ENCODE peak calls at places on chromosomes 4 and X, in eight cellular contexts. Y is suprapubic skin, F is GM23338, B is stomach, O is breast epithelium, S is transverse colon, M is K562, K is GM12878. V is an unnamed sample.

GRCh38 chr4:42708625-42709024 is 51.7 kb upstream of the ATP8A1 start:
- DNase-seq in S (no peak), K (no peak), F (no peak), Y (no peak), B (no peak), M (no peak), O (no peak), V (no peak)

GRCh38 chr4:95929448-95930064 is 89.7 kb downstream of the PDHA2 start:
- DNase-seq in S (no peak), F (peak), B (no peak), O (no peak), K (no peak), Y (no peak), M (peak), V (no peak)

GRCh38 chrX:45801554-45801953 is 600.9 kb upstream of the DIPK2B start:
- DNase-seq in O (no peak), M (peak), Y (no peak), F (peak), B (no peak), K (no peak), S (no peak), V (no peak)

GRCh38 chr4:120870279-120870673 is 52.2 kb downstream of the PRDM5 start:
- DNase-seq in F (peak), Y (no peak), S (no peak), O (no peak), B (no peak), M (no peak), K (no peak), V (no peak)

GRCh38 chrX:49269010-49269767 is 404 bp upstream of the PPP1R3F start:
- DNase-seq in M (peak), F (peak), S (peak), Y (peak), K (peak), O (peak), B (peak), V (peak)

GRCh38 chr4:152166567-152166966 is 369.3 kb downstream of the FBXW7 start:
- DNase-seq in B (no peak), Y (no peak), O (no peak), K (no peak), F (peak), M (peak), S (no peak), V (no peak)

GRCh38 chrX:20829665-20830481 is 544.3 kb upstream of the CNKSR2 start:
- DNase-seq in B (no peak), O (no peak), Y (no peak), M (no peak), S (no peak), K (no peak), F (no peak), V (no peak)

GRCh38 chrX:11309220-11309619 is 16.0 kb downstream of the AMELX start:
- DNase-seq in K (no peak), Y (no peak), S (no peak), O (no peak), B (no peak), M (no peak), F (no peak), V (no peak)

GRCh38 chr4:176134670-176135069 is 60.7 kb downstream of the SPATA4 start:
- DNase-seq in F (no peak), Y (no peak), B (no peak), S (no peak), K (no peak), O (no peak), M (no peak), V (no peak)

GRCh38 chr4:22091351-22091731 is 142.8 kb upstream of the KCNIP4 start:
- DNase-seq in Y (no peak), K (no peak), B (no peak), M (no peak), F (peak), O (no peak), S (no peak), V (no peak)

DNA sequence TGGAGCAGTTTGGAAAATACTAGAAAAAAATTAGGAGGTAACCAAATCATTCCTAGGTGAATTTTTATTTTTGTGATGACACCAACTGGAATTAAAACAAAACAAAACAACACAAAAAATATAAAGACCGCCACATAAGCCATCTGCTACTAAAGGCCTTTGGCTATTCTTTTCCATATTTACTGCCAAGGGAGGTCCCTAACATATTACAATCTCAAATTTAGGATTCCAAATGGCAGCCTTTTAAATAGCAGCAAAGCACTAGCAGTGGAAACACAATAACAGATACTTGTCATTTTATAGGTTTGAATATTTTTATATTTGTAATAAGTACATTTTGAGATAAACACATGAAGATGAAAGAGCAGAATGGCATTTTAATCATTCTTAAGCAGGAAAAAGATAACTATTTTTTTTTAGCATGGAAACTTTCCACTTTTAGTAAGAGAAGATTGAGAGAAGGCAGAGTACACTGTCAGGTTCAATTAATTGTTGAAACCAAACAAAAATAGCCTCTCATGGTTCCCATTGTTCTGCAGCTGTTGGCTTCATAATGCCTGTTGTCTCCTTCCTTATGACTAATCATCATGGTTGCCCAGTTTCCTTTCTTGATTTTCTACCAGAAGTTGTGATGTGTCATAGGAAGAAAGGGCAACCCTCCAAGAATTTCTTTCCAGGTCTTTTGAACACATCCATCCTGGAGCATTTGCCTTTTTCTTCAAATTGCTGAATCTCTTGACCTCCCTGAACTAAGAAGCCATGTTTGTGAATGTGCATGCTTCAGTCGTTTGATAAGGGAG is 219.0 kb upstream of the EMCN start:
- DNase-seq in O (no peak), Y (no peak), K (no peak), F (no peak), M (no peak), S (no peak), B (no peak), V (no peak)
- TF ChIP-seq POLR2AphosphoS5 in O (no peak), Y (no peak), K (no peak), F (no peak), M (no peak), S (no peak), B (peak), V (peak)

DNA sequence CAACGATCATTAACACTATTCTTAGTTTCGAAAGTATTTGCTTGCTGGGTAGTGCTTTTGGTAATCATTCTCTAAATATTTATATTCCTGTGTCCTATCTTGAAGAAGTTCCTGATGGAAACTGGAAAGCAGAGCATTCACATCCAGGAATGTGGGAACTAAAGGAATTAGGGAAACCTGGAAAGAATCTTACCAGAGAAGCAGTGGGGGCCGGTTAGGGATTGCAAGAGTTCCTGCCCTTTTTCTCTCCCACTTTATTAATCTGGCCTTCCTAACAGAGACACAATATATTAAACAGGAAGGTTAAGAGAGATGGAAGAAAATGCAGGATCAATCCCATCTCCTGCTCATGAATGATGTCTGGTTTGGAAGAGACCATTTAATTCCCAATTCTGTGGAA is 52.1 kb downstream of the C4orf51 start:
- DNase-seq in M (no peak), S (no peak), O (no peak), B (no peak), K (no peak), F (peak), Y (no peak), V (no peak)
- H3K4me3 ChIP-seq in M (no peak), S (no peak), O (peak), B (no peak), K (peak), F (peak), Y (no peak), V (no peak)

DNA sequence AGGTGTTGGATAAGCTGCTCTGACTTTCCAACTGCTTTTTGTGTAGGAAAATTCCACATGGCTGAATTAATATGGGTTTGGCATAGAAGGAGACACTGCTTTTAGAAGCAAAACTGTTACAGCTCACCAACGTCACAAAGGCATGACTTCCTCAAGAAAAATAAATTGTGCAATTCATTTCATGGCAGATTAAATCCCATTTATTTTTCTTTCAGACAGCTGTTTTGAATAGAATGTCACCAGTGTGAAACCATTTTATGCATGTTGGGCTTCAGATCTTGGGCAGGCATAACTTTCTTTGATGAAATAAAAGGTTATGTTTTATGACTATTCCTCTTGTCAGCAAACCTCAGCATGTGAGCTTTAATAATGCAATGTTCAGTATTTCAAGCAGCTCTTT is 542.8 kb downstream of the GALNTL6 start:
- DNase-seq in O (no peak), M (no peak), K (no peak), F (no peak), Y (no peak), S (no peak), B (no peak), V (no peak)
- TF ChIP-seq POLR2AphosphoS5 in O (no peak), M (no peak), K (no peak), F (no peak), Y (no peak), S (peak), B (no peak), V (peak)

GRCh38 chrX:139203681-139204575 is 326.6 kb upstream of the F9 start:
- DNase-seq in O (peak), S (no peak), M (no peak), Y (no peak), K (no peak), F (peak), B (peak), V (peak)
- H3K4me3 ChIP-seq in O (peak), S (peak), M (peak), Y (peak), K (peak), F (peak), B (peak), V (peak)

DNA sequence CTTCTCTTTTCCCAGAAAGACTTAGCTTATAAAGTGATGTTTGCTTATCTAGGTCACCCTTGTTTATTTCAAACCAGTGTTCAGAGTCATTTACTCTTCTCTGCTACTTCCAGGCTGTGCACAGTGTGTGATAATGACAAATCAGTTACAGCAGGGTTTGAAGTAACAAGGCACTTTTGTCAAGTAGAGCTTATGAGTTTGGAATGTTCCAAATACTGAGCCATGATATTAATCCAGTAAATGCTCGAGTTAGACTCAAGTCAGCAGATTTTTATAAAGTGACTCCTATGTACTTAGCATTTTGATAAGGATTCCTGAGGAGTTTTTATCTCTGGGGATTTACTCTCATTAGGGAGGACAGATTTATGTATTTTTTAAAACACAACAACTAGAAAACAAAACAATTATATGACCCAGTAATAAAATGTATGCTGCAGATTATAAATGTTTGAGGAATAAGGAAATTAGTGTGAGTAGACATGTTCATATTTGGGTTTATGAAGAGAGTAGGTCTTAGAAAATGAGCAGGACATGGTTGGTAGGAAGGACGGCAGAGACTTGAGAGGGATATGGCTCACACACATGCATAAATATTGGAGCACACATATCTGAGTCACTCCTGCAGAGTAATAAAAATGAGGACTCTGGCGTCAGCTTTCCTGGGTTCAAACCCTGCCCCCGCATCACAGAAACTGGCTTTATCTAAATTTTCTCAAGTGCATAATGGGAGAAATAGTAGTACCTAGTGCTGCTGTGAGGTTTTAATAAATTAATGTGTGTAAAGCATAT is 271.1 kb downstream of the FBXO8 start:
- DNase-seq in K (no peak), B (no peak), F (no peak), Y (no peak), S (no peak), O (no peak), M (no peak), V (no peak)
- TF ChIP-seq POLR2AphosphoS5 in K (no peak), B (no peak), F (no peak), Y (no peak), S (no peak), O (no peak), M (no peak), V (no peak)

GRCh38 chr4:1036095-1036494 is 24.7 kb downstream of the FGFRL1 start:
- DNase-seq in B (no peak), O (no peak), F (no peak), Y (no peak), K (no peak), S (no peak), M (no peak), V (no peak)

GRCh38 chr4:1032861-1033260 is 21.4 kb downstream of the FGFRL1 start:
- DNase-seq in Y (no peak), F (no peak), K (no peak), O (no peak), B (no peak), M (no peak), S (no peak), V (no peak)

GRCh38 chr4:1031956-1032795 is 20.8 kb downstream of the FGFRL1 start:
- DNase-seq in S (no peak), O (no peak), M (no peak), K (no peak), B (peak), Y (no peak), F (no peak), V (no peak)

GRCh38 chr4:1035510-1035909 is 24.1 kb downstream of the FGFRL1 start:
- DNase-seq in M (no peak), O (no peak), K (no peak), B (peak), F (no peak), Y (no peak), S (peak), V (peak)

GRCh38 chr4:1033840-1034551 is 22.6 kb downstream of the FGFRL1 start:
- DNase-seq in Y (no peak), K (no peak), F (no peak), M (no peak), S (no peak), B (peak), O (no peak), V (no peak)
- H3K4me3 ChIP-seq in Y (peak), K (no peak), F (no peak), M (no peak), S (no peak), B (peak), O (peak), V (no peak)

DNA sequence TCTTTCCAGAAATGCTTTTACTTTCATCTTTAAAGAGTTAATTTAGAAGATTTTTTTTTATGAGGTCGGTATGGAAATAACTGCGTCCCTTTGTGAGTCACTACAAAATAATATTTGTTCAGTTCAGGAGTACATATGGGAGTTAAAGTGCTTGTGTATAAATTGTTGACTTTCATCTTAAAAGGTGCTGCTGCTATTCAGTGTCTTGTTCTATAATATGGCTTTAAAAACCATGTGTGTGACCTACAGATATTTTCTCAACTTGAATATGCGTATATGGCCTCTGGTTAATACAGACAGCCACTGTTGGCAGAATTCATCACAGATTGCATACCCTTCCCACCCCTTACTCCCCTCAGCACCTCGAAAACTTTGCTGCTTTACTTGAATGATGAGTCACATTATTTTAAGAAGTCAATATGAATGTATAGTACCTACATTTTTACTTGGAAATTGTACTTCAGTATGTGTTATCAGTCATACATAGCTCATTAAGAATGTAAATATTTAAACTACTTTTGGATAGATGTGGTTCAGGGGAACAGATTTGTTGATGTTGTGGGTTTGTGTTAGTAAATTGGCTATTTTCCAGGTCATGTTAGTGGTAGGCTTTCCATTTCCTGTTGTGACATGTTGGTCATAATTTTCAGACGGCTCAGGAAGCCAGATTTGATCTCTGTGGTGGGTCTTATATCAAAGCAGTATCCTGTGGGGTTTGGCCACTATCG is 1.5 kb downstream of the CLCN3 start:
- DNase-seq in Y (no peak), F (no peak), M (peak), S (no peak), O (no peak), B (no peak), K (no peak), V (no peak)
- TF ChIP-seq POLR2AphosphoS5 in Y (no peak), F (no peak), M (no peak), S (no peak), O (no peak), B (peak), K (no peak), V (no peak)

DNA sequence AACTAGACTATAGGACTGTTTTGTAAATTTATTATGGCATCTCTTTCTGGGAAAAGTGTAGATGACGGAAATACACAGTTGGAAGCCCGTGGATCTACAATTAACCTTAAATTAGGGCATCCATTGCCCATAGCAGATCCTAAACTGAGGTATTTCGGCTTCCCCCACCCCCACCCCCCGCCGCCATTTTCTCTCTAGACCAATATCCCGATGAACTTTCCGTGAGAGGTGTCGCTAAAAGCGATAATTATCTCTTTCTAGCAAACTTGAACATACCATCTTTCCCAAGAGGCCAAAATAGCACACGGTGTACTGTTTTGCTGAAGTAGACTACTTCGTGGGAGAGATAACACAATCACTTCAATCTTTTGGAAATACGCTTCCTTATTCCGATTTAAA is 584 bp downstream of the KLHL15 start:
- DNase-seq in S (no peak), O (no peak), Y (no peak), K (no peak), M (peak), B (no peak), F (peak), V (no peak)
- H3K4me3 ChIP-seq in S (no peak), O (peak), Y (peak), K (peak), M (peak), B (peak), F (peak), V (peak)